ENCODE peak calls at places on chromosomes 4 and X, in six cellular contexts. U is stomach, L is upper lobe of left lung, M is suprapubic skin, N is HL-60, B is HepG2. I is an unnamed sample.

GRCh38 chr4:138235419-138235952 is 6.7 kb downstream of the SLC7A11 start:
- DNase-seq in U (no peak), L (no peak), M (no peak), N (no peak), B (no peak), I (no peak)

GRCh38 chrX:129957241-129958099 is 25.0 kb upstream of the BCORL1 start:
- DNase-seq in U (peak; percentile 70), L (peak; percentile 70), M (peak; percentile 77), N (peak; percentile 84), B (no peak), I (no peak)

GRCh38 chrX:117840645-117841044 is 276.0 kb downstream of the KLHL13 start:
- DNase-seq in U (no peak), L (no peak), M (no peak), N (no peak), B (no peak), I (no peak)

GRCh38 chr4:116942315-116942714 is 143.1 kb downstream of the TRAM1L1 start:
- DNase-seq in U (no peak), L (no peak), M (no peak), N (no peak), B (no peak), I (no peak)

GRCh38 chr4:173492315-173492714 is 37.7 kb downstream of the HAND2 start:
- DNase-seq in U (no peak), L (no peak), M (no peak), N (peak; percentile 31), B (no peak), I (no peak)

GRCh38 chr4:56326363-56326762 is 60.9 kb downstream of the AASDH start:
- DNase-seq in U (no peak), L (no peak), M (no peak), N (no peak), B (no peak), I (no peak)

GRCh38 chr4:37858112-37858511 is 31.6 kb downstream of the PGM2 start:
- DNase-seq in U (no peak), L (no peak), M (no peak), N (no peak), B (no peak), I (no peak)

GRCh38 chr4:79015406-79015805 is 76.2 kb upstream of the PAQR3 start:
- DNase-seq in U (no peak), L (no peak), M (no peak), N (no peak), B (no peak), I (no peak)

GRCh38 chr4:27048350-27049100 is 187.9 kb downstream of the STIM2 start:
- DNase-seq in U (no peak), L (no peak), M (no peak), N (no peak), B (no peak), I (no peak)

GRCh38 chrX:43949669-43950068 is 23.5 kb downstream of the NDP start:
- DNase-seq in U (no peak), L (peak; percentile 21), M (no peak), N (no peak), B (peak; percentile 10), I (no peak)

GRCh38 chrX:54481751-54482150 is 14.3 kb downstream of the FGD1 start:
- DNase-seq in U (no peak), L (no peak), M (no peak), N (no peak), B (no peak), I (no peak)

GRCh38 chr4:37968747-37969146 is 8.5 kb downstream of the PTTG2 start:
- DNase-seq in U (no peak), L (no peak), M (no peak), N (no peak), B (no peak), I (no peak)

GRCh38 chr4:161799687-161800086 is 364.1 kb downstream of the FSTL5 start:
- DNase-seq in U (no peak), L (no peak), M (no peak), N (no peak), B (peak; percentile 52), I (no peak)

GRCh38 chr4:38673109-38673978 is 9.3 kb downstream of the KLF3 start:
- DNase-seq in U (peak; percentile 67), L (peak; percentile 67), M (peak; percentile 84), N (no peak), B (peak; percentile 95), I (no peak)

GRCh38 chr4:79875500-79875899 is 197.5 kb downstream of the ANTXR2 start:
- DNase-seq in U (no peak), L (no peak), M (no peak), N (no peak), B (no peak), I (no peak)

GRCh38 chr4:128635141-128635911 is 174.2 kb upstream of the JADE1 start:
- DNase-seq in U (peak; percentile 97), L (peak; percentile 78), M (no peak), N (no peak), B (peak; percentile 15), I (no peak)

GRCh38 chr4:7759221-7759620 is 180.4 kb downstream of the AFAP1 start:
- DNase-seq in U (no peak), L (no peak), M (no peak), N (no peak), B (no peak), I (no peak)

GRCh38 chr4:2619459-2619858 is 83.0 kb downstream of the FAM193A start:
- DNase-seq in U (no peak), L (no peak), M (no peak), N (no peak), B (no peak), I (no peak)
- H3K27ac ChIP-seq in U (no peak overlapping the region), L (no peak overlapping the region), M (no peak overlapping the region), N (no peak overlapping the region), B (no peak overlapping the region), I (no peak overlapping the region)

GRCh38 chr4:71863457-71863856 is 79.6 kb upstream of the GC start:
- DNase-seq in U (no peak), L (no peak), M (no peak), N (no peak), B (no peak), I (no peak)

GRCh38 chr4:71860643-71861042 is 76.8 kb upstream of the GC start:
- DNase-seq in U (no peak), L (no peak), M (no peak), N (no peak), B (peak; percentile 1), I (no peak)

GRCh38 chr4:71855944-71856343 is 72.1 kb upstream of the GC start:
- DNase-seq in U (no peak), L (no peak), M (no peak), N (no peak), B (no peak), I (no peak)

GRCh38 chr4:71862315-71862714 is 78.4 kb upstream of the GC start:
- DNase-seq in U (no peak), L (no peak), M (no peak), N (no peak), B (no peak), I (no peak)

DNA sequence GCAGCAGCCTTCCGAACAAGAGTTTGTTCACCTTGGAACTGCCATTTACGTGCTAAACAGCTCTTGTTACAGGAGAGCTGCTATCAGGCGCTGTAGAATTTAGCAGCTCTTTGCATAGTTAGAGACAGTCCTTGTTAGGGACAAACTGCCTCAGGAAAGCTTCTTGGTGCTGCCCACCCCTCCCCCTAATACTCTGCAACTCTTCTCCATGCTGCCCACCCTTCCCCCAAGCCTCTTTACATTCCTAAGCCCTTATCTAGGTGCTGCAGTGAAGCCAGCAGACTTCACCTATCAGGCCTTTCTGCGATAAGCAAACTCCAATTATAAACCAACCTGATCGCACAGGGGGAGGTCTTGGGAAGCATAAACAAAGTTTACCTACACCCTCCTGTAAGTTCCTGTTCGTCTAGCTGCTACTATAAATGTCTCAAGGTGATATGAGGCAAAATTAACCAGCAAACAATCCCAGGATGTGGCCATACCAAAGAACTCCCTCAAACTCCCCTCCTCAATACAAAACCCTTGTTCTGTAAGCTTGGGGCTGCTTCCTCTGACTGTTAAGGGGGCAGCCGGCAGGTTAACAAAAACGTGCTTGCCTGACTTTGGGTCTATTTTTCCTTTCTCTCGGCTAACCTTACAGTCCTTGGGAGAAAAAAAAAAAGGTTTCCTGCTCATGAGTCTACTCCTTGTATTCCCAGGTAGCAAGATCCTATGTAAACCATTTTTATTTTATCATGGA is 74.0 kb upstream of the GC start:
- DNase-seq in U (peak; percentile 44), L (peak; percentile 20), M (no peak), N (no peak), B (no peak), I (no peak)
- TF ChIP-seq POLR2AphosphoS5 in U (no peak), L (no peak), M (no peak), N (no peak), B (no peak), I (no peak)

DNA sequence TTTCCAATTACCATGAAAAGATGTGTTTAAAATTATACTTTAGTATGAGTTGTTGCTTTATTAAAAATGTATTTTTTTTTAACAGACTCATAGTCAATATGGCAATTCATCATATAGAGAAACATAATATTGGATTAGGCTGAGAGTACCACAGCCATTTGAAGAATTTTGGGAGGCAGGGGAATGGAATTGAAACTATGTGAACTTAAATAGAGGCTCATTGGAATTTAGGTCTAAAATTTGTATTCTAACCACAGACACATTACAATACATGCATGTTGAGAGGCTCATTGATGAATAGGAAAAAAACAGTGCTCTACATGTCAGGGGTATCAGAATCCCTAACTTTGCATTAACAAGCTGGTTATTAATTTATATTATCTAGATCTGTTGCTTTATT is 269.6 kb downstream of the DKK2 start:
- DNase-seq in U (no peak), L (no peak), M (no peak), N (no peak), B (no peak), I (no peak)
- H3K27ac ChIP-seq in U (no peak overlapping the region), L (no peak overlapping the region), M (no peak overlapping the region), N (no peak overlapping the region), B (no peak overlapping the region), I (no peak overlapping the region)

GRCh38 chr4:186840771-186841301 is 117.2 kb upstream of the FAT1 start:
- DNase-seq in U (no peak), L (no peak), M (peak; percentile 69), N (no peak), B (no peak), I (no peak)

GRCh38 chr4:186846426-186846825 is 122.8 kb upstream of the FAT1 start:
- DNase-seq in U (no peak), L (no peak), M (no peak), N (no peak), B (no peak), I (no peak)

GRCh38 chr4:186844059-186844681 is 120.5 kb upstream of the FAT1 start:
- DNase-seq in U (no peak), L (no peak), M (no peak), N (no peak), B (no peak), I (no peak)

GRCh38 chr4:186848437-186848836 is 124.8 kb upstream of the FAT1 start:
- DNase-seq in U (no peak), L (no peak), M (no peak), N (no peak), B (no peak), I (no peak)

DNA sequence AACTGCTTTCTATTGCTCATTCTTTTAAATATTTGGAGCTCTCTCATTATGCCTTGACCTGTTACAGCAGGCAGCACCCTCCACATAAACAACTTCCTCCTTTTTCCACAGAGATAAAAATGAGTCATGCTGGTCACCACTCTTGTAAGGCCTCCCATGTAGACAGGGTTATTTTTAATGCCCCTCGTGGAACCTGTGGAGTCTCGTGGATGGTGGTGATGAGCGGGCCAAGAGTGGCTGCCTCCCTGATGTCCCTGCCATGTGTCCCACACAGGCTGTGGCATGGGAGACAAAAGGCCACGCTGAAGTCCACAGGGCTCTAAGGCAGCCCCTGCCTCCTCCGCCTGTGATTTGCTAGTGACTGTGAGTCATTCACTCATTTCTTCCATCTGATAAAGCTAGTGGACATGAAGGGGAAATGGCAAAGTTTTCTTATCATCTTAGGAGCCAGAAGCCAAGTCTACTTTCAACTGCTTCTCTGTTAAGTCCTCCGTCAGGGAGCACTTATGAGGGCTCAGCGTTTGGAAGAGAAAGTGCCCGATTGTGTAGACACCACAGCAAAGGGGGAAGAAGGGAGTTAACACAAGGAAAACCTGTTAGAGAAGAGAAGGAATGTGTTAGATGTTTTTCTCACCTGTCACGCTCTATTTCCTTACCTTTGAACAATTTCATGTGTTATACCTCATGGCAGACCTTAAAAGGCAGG is 121.6 kb upstream of the FAT1 start:
- DNase-seq in U (no peak), L (no peak), M (no peak), N (no peak), B (peak; percentile 20), I (no peak)
- TF ChIP-seq POLR2AphosphoS5 in U (no peak), L (no peak), M (no peak), N (no peak), B (no peak), I (no peak)

I was measured in SK-N-MC.